ENCODE peak calls at places on chromosome 12, in nine cellular contexts. One of them, this sample, is unnamed.

GRCh38 chr12:117045998-117046374 is 53.2 kb downstream of the TESC start:
- DNase-seq in CD8-positive, alpha-beta T cell: no peak
- DNase-seq in brain microvascular endothelial cell: no peak
- DNase-seq in CD4-positive, CD25-positive, alpha-beta regulatory T cell: no peak
- DNase-seq in K562: peak; percentile 41
- DNase-seq in heart right ventricle: no peak
- DNase-seq in IMR-90: no peak
- DNase-seq in A549: no peak
- DNase-seq in spleen: no peak
- DNase-seq in this sample: no peak

GRCh38 chr12:87661770-87662402 is 367.3 kb downstream of the C12orf50 start:
- DNase-seq in brain microvascular endothelial cell: no peak
- DNase-seq in heart right ventricle: no peak
- DNase-seq in A549: peak; percentile 22
- DNase-seq in K562: no peak
- DNase-seq in IMR-90: peak; percentile 3
- DNase-seq in spleen: no peak
- DNase-seq in CD4-positive, CD25-positive, alpha-beta regulatory T cell: no peak
- DNase-seq in CD8-positive, alpha-beta T cell: no peak
- DNase-seq in this sample: no peak

GRCh38 chr12:66584673-66585072 is 94.2 kb downstream of the GRIP1 start:
- DNase-seq in spleen: no peak
- DNase-seq in IMR-90: no peak
- DNase-seq in heart right ventricle: no peak
- DNase-seq in A549: peak; percentile 5
- DNase-seq in K562: no peak
- DNase-seq in CD8-positive, alpha-beta T cell: no peak
- DNase-seq in CD4-positive, CD25-positive, alpha-beta regulatory T cell: no peak
- DNase-seq in brain microvascular endothelial cell: peak; percentile 26
- DNase-seq in this sample: no peak

GRCh38 chr12:108783446-108783845 is 52.1 kb upstream of the CORO1C start:
- DNase-seq in spleen: peak; percentile 51
- DNase-seq in K562: peak; percentile 62
- DNase-seq in CD8-positive, alpha-beta T cell: no peak
- DNase-seq in heart right ventricle: no peak
- DNase-seq in brain microvascular endothelial cell: no peak
- DNase-seq in IMR-90: no peak
- DNase-seq in A549: no peak
- DNase-seq in CD4-positive, CD25-positive, alpha-beta regulatory T cell: no peak
- DNase-seq in this sample: no peak

GRCh38 chr12:32107376-32108267 is 975 bp downstream of the BICD1 start:
- DNase-seq in heart right ventricle: no peak
- DNase-seq in IMR-90: peak; percentile 80
- DNase-seq in CD8-positive, alpha-beta T cell: peak; percentile 17
- DNase-seq in brain microvascular endothelial cell: peak; percentile 68
- DNase-seq in A549: peak; percentile 45
- DNase-seq in CD4-positive, CD25-positive, alpha-beta regulatory T cell: peak; percentile 19
- DNase-seq in K562: peak; percentile 14
- DNase-seq in spleen: no peak
- DNase-seq in this sample: peak; percentile 27

GRCh38 chr12:90959538-90960139 is 4.7 kb upstream of the CCER1 start:
- DNase-seq in IMR-90: peak; percentile 58
- DNase-seq in heart right ventricle: peak; percentile 26
- DNase-seq in K562: peak; percentile 27
- DNase-seq in spleen: no peak
- DNase-seq in CD8-positive, alpha-beta T cell: no peak
- DNase-seq in A549: peak; percentile 65
- DNase-seq in CD4-positive, CD25-positive, alpha-beta regulatory T cell: peak; percentile 29
- DNase-seq in brain microvascular endothelial cell: peak; percentile 47
- DNase-seq in this sample: no peak

GRCh38 chr12:130367003-130367402 is 29.3 kb downstream of the PIWIL1 start:
- DNase-seq in K562: no peak
- DNase-seq in CD4-positive, CD25-positive, alpha-beta regulatory T cell: no peak
- DNase-seq in IMR-90: no peak
- DNase-seq in spleen: no peak
- DNase-seq in brain microvascular endothelial cell: no peak
- DNase-seq in A549: no peak
- DNase-seq in CD8-positive, alpha-beta T cell: no peak
- DNase-seq in heart right ventricle: no peak
- DNase-seq in this sample: no peak

GRCh38 chr12:13982010-13982409 is 608 bp upstream of the GRIN2B start:
- DNase-seq in CD8-positive, alpha-beta T cell: no peak
- DNase-seq in IMR-90: no peak
- DNase-seq in A549: peak; percentile 81
- DNase-seq in spleen: no peak
- DNase-seq in K562: no peak
- DNase-seq in heart right ventricle: no peak
- DNase-seq in CD4-positive, CD25-positive, alpha-beta regulatory T cell: no peak
- DNase-seq in brain microvascular endothelial cell: no peak
- DNase-seq in this sample: no peak

GRCh38 chr12:119925269-119925668 is 48.1 kb upstream of the CIT start:
- DNase-seq in K562: no peak
- DNase-seq in A549: no peak
- DNase-seq in spleen: no peak
- DNase-seq in IMR-90: no peak
- DNase-seq in CD4-positive, CD25-positive, alpha-beta regulatory T cell: no peak
- DNase-seq in heart right ventricle: no peak
- DNase-seq in CD8-positive, alpha-beta T cell: no peak
- DNase-seq in brain microvascular endothelial cell: no peak
- DNase-seq in this sample: no peak

GRCh38 chr12:11595080-11595479 is 54.4 kb upstream of the ETV6 start:
- DNase-seq in CD8-positive, alpha-beta T cell: no peak
- DNase-seq in heart right ventricle: no peak
- DNase-seq in CD4-positive, CD25-positive, alpha-beta regulatory T cell: no peak
- DNase-seq in IMR-90: no peak
- DNase-seq in K562: no peak
- DNase-seq in brain microvascular endothelial cell: no peak
- DNase-seq in spleen: no peak
- DNase-seq in A549: no peak
- DNase-seq in this sample: no peak

GRCh38 chr12:14810953-14811483 is 3.0 kb downstream of the SMCO3 start:
- DNase-seq in brain microvascular endothelial cell: peak; percentile 45
- DNase-seq in CD8-positive, alpha-beta T cell: no peak
- DNase-seq in spleen: no peak
- DNase-seq in CD4-positive, CD25-positive, alpha-beta regulatory T cell: no peak
- DNase-seq in IMR-90: peak; percentile 33
- DNase-seq in K562: no peak
- DNase-seq in A549: peak; percentile 58
- DNase-seq in heart right ventricle: no peak
- DNase-seq in this sample: no peak

GRCh38 chr12:49539406-49540228 is 787 bp downstream of the KCNH3 start:
- DNase-seq in A549: no peak
- DNase-seq in K562: no peak
- DNase-seq in brain microvascular endothelial cell: no peak
- DNase-seq in heart right ventricle: no peak
- DNase-seq in CD4-positive, CD25-positive, alpha-beta regulatory T cell: no peak
- DNase-seq in spleen: peak; percentile 80
- DNase-seq in CD8-positive, alpha-beta T cell: no peak
- DNase-seq in IMR-90: no peak
- DNase-seq in this sample: no peak

GRCh38 chr12:124498870-124499753 is 68.3 kb downstream of the NCOR2 start:
- DNase-seq in CD4-positive, CD25-positive, alpha-beta regulatory T cell: no peak
- DNase-seq in IMR-90: peak; percentile 67
- DNase-seq in CD8-positive, alpha-beta T cell: no peak
- DNase-seq in brain microvascular endothelial cell: peak; percentile 70
- DNase-seq in heart right ventricle: no peak
- DNase-seq in spleen: no peak
- DNase-seq in K562: no peak
- DNase-seq in A549: no peak
- DNase-seq in this sample: no peak

GRCh38 chr12:67415473-67415872 is 146.3 kb downstream of the CAND1 start:
- DNase-seq in spleen: no peak
- DNase-seq in IMR-90: peak; percentile 27
- DNase-seq in K562: no peak
- DNase-seq in brain microvascular endothelial cell: peak; percentile 62
- DNase-seq in CD4-positive, CD25-positive, alpha-beta regulatory T cell: no peak
- DNase-seq in CD8-positive, alpha-beta T cell: no peak
- DNase-seq in heart right ventricle: peak; percentile 33
- DNase-seq in A549: peak; percentile 34
- DNase-seq in this sample: no peak

GRCh38 chr12:59010948-59011347 is 90.6 kb upstream of the LRIG3 start:
- DNase-seq in heart right ventricle: no peak
- DNase-seq in spleen: peak; percentile 47
- DNase-seq in K562: no peak
- DNase-seq in CD8-positive, alpha-beta T cell: no peak
- DNase-seq in CD4-positive, CD25-positive, alpha-beta regulatory T cell: no peak
- DNase-seq in IMR-90: no peak
- DNase-seq in A549: no peak
- DNase-seq in brain microvascular endothelial cell: no peak
- DNase-seq in this sample: no peak

GRCh38 chr12:32502693-32503510 is 103.5 kb downstream of the FGD4 start:
- DNase-seq in CD8-positive, alpha-beta T cell: no peak
- DNase-seq in K562: no peak
- DNase-seq in A549: no peak
- DNase-seq in spleen: no peak
- DNase-seq in brain microvascular endothelial cell: no peak
- DNase-seq in CD4-positive, CD25-positive, alpha-beta regulatory T cell: no peak
- DNase-seq in heart right ventricle: no peak
- DNase-seq in IMR-90: peak; percentile 55
- DNase-seq in this sample: no peak

DNA sequence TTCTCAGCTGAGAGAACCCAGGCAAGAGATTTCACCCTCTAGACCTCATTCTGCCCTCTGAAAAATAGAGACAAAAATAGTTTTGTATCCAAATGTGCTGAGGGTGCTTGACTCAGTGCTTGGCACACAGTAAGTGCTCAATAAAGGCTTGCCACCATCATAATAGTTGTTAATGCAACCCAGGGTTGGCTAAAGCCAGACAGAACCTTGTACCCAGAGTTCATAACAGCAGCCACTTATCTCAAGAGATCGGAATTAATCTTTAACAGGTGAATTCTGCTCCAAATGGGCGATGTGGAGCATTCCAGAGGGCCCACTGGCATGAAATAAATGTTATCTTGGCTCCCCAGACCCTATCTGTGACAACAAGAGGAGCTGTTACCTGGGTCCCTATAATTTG is 2.9 kb downstream of the TRPV4 start:
- DNase-seq in CD4-positive, CD25-positive, alpha-beta regulatory T cell: no peak
- DNase-seq in spleen: no peak
- DNase-seq in A549: no peak
- DNase-seq in K562: no peak
- DNase-seq in IMR-90: no peak
- DNase-seq in heart right ventricle: no peak
- DNase-seq in CD8-positive, alpha-beta T cell: no peak
- DNase-seq in brain microvascular endothelial cell: no peak
- DNase-seq in this sample: no peak
- H3K27ac ChIP-seq in CD4-positive, CD25-positive, alpha-beta regulatory T cell: no peak overlapping the region
- H3K27ac ChIP-seq in spleen: no peak overlapping the region
- H3K27ac ChIP-seq in A549: no peak overlapping the region
- H3K27ac ChIP-seq in K562: no peak overlapping the region
- H3K27ac ChIP-seq in IMR-90: no peak overlapping the region
- H3K27ac ChIP-seq in heart right ventricle: no peak overlapping the region
- H3K27ac ChIP-seq in CD8-positive, alpha-beta T cell: no peak overlapping the region
- H3K27ac ChIP-seq in brain microvascular endothelial cell: no peak overlapping the region
- H3K27ac ChIP-seq in this sample: no peak overlapping the region

DNA sequence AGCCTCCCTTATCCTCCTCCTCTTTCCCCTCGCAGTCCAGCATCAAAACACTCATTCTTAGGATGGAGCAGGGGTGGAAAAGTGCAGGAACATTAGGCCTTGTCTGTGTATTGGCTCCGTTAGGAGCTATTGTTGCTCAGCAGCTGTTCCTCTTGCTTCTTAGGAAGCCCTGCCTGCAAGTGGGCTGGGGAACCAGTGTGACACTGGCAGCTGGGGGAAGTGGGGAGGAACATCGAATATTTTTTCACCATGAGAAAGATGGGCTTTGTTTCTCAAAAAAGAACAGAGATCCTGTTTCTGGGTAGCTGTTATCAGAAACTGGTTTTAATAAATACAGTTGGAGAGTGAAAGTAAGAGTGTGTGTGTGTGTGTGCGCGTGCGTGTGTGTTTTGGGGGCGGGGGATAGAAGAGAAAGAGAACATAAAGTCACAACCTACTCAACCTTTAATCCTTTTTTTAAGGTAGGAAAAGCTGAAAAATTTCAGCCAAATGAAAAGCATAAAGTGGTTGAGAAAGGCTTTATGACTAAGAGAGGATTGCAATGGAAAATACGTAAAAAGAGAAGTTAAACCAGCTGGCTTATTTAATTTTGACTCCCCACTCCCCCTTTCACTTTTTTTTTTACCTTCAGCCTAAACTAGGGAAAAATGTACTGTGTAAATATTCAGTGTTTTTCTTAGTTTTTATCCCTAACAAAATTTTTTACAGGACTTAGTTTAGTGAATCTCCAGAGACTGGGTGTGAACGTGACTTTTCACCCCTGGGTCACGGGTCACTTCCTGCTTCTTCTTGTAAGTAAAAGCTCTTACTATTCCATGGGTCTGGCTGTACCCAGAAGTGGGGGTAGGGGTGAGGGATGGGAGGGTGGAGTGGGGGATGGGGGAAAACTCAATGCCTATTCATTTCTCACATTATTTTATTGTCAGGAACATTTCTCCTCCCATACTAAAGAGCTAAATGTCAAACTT is 197.1 kb upstream of the PLEKHG7 start:
- DNase-seq in K562: peak; percentile 11
- DNase-seq in spleen: peak; percentile 84
- DNase-seq in CD4-positive, CD25-positive, alpha-beta regulatory T cell: peak; percentile 62
- DNase-seq in heart right ventricle: peak; percentile 80
- DNase-seq in brain microvascular endothelial cell: peak; percentile 12
- DNase-seq in IMR-90: peak; percentile 50
- DNase-seq in A549: no peak
- DNase-seq in CD8-positive, alpha-beta T cell: peak; percentile 29
- DNase-seq in this sample: no peak
- H3K27ac ChIP-seq in K562: no peak overlapping the region
- H3K27ac ChIP-seq in spleen: peak overlapping the region; percentile 87
- H3K27ac ChIP-seq in CD4-positive, CD25-positive, alpha-beta regulatory T cell: peak overlapping the region; percentile 75
- H3K27ac ChIP-seq in heart right ventricle: peak overlapping the region; percentile 95
- H3K27ac ChIP-seq in brain microvascular endothelial cell: no peak overlapping the region
- H3K27ac ChIP-seq in IMR-90: peak overlapping the region; percentile 96
- H3K27ac ChIP-seq in A549: no peak overlapping the region
- H3K27ac ChIP-seq in CD8-positive, alpha-beta T cell: peak overlapping the region; percentile 48
- H3K27ac ChIP-seq in this sample: no peak overlapping the region

GRCh38 chr12:123479442-123480180 is 21.7 kb downstream of the SNRNP35 start:
- DNase-seq in K562: no peak
- DNase-seq in CD8-positive, alpha-beta T cell: no peak
- DNase-seq in IMR-90: no peak
- DNase-seq in heart right ventricle: no peak
- DNase-seq in spleen: no peak
- DNase-seq in A549: no peak
- DNase-seq in CD4-positive, CD25-positive, alpha-beta regulatory T cell: no peak
- DNase-seq in brain microvascular endothelial cell: no peak
- DNase-seq in this sample: no peak
- H3K27ac ChIP-seq in K562: no peak overlapping the region
- H3K27ac ChIP-seq in CD8-positive, alpha-beta T cell: no peak overlapping the region
- H3K27ac ChIP-seq in IMR-90: no peak overlapping the region
- H3K27ac ChIP-seq in heart right ventricle: peak overlapping the region; percentile 85
- H3K27ac ChIP-seq in spleen: peak overlapping the region; percentile 47
- H3K27ac ChIP-seq in A549: no peak overlapping the region
- H3K27ac ChIP-seq in CD4-positive, CD25-positive, alpha-beta regulatory T cell: no peak overlapping the region
- H3K27ac ChIP-seq in brain microvascular endothelial cell: peak overlapping the region; percentile 28
- H3K27ac ChIP-seq in this sample: no peak overlapping the region

DNA sequence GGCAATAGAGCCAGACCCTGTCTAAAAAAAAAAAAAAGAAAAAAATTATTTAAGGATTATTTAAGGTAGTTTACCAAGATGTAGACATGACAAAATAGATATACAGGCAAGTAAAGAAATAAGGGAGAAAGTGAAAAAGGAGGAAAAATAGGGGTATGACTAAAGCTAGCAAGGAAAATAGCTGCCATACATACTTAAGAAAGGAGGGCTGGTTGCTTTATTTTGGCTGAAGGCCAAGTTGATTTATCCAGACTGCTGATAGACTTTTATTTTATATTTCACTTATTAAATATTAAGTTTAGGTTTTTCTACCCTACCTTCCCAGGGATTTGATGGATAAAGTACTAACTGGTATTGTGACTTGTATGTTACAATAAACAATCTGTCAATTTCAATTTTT is 8.3 kb upstream of the AEBP2 start:
- DNase-seq in K562: no peak
- DNase-seq in spleen: no peak
- DNase-seq in IMR-90: no peak
- DNase-seq in heart right ventricle: no peak
- DNase-seq in CD4-positive, CD25-positive, alpha-beta regulatory T cell: no peak
- DNase-seq in A549: no peak
- DNase-seq in CD8-positive, alpha-beta T cell: no peak
- DNase-seq in brain microvascular endothelial cell: peak; percentile 6
- DNase-seq in this sample: no peak
- H3K27ac ChIP-seq in K562: no peak overlapping the region
- H3K27ac ChIP-seq in spleen: no peak overlapping the region
- H3K27ac ChIP-seq in IMR-90: peak overlapping the region; percentile 99
- H3K27ac ChIP-seq in heart right ventricle: no peak overlapping the region
- H3K27ac ChIP-seq in CD4-positive, CD25-positive, alpha-beta regulatory T cell: no peak overlapping the region
- H3K27ac ChIP-seq in A549: peak overlapping the region; percentile 62
- H3K27ac ChIP-seq in CD8-positive, alpha-beta T cell: no peak overlapping the region
- H3K27ac ChIP-seq in brain microvascular endothelial cell: peak overlapping the region; percentile 79
- H3K27ac ChIP-seq in this sample: peak overlapping the region; percentile 93

This sample was measured in epithelial cell of prostate.